ENCODE peak calls at places on chromosomes 16 and 17, in eight cellular contexts. One of them, this sample, is unnamed.

GRCh38 chr16:11696266-11697012 is 28.2 kb downstream of the SNN start:
- DNase-seq in amniotic stem cell: no peak
- DNase-seq in brain microvascular endothelial cell: no peak
- DNase-seq in stimulated activated CD8-positive, alpha-beta memory T cell treated with anti-CD3 and anti-CD28 coated beads, Interleukin-7, amount 100 ng/mL, for 1 hour: no peak
- DNase-seq in NCI-H774: no peak
- DNase-seq in DMS79 treated with DMSO at 0.1 percent for 48 hours: no peak
- DNase-seq in EL: no peak
- DNase-seq in aorta: no peak
- DNase-seq in this sample: no peak

GRCh38 chr17:61817452-61817851 is 45.9 kb downstream of the BRIP1 start:
- DNase-seq in amniotic stem cell: no peak
- DNase-seq in stimulated activated CD8-positive, alpha-beta memory T cell treated with anti-CD3 and anti-CD28 coated beads, Interleukin-7, amount 100 ng/mL, for 1 hour: no peak
- DNase-seq in NCI-H774: no peak
- DNase-seq in brain microvascular endothelial cell: no peak
- DNase-seq in aorta: no peak
- DNase-seq in EL: no peak
- DNase-seq in DMS79 treated with DMSO at 0.1 percent for 48 hours: no peak
- DNase-seq in this sample: no peak

GRCh38 chr16:57863434-57864160 is 61.3 kb upstream of the KIFC3 start:
- DNase-seq in stimulated activated CD8-positive, alpha-beta memory T cell treated with anti-CD3 and anti-CD28 coated beads, Interleukin-7, amount 100 ng/mL, for 1 hour: no peak
- DNase-seq in DMS79 treated with DMSO at 0.1 percent for 48 hours: peak
- DNase-seq in brain microvascular endothelial cell: peak
- DNase-seq in EL: peak
- DNase-seq in aorta: peak
- DNase-seq in NCI-H774: peak
- DNase-seq in amniotic stem cell: peak
- DNase-seq in this sample: peak

GRCh38 chr17:75876938-75877751 is 1.2 kb downstream of the TRIM47 start:
- DNase-seq in brain microvascular endothelial cell: peak
- DNase-seq in aorta: peak
- DNase-seq in EL: peak
- DNase-seq in stimulated activated CD8-positive, alpha-beta memory T cell treated with anti-CD3 and anti-CD28 coated beads, Interleukin-7, amount 100 ng/mL, for 1 hour: no peak
- DNase-seq in amniotic stem cell: peak
- DNase-seq in DMS79 treated with DMSO at 0.1 percent for 48 hours: peak
- DNase-seq in NCI-H774: no peak
- DNase-seq in this sample: peak

GRCh38 chr17:72510454-72511016 is 389.7 kb downstream of the SOX9 start:
- DNase-seq in EL: no peak
- DNase-seq in amniotic stem cell: no peak
- DNase-seq in DMS79 treated with DMSO at 0.1 percent for 48 hours: peak
- DNase-seq in stimulated activated CD8-positive, alpha-beta memory T cell treated with anti-CD3 and anti-CD28 coated beads, Interleukin-7, amount 100 ng/mL, for 1 hour: no peak
- DNase-seq in aorta: no peak
- DNase-seq in NCI-H774: no peak
- DNase-seq in brain microvascular endothelial cell: no peak
- DNase-seq in this sample: no peak

GRCh38 chr16:9072806-9073341 is 18.6 kb upstream of the HAPSTR1 start:
- DNase-seq in NCI-H774: no peak
- DNase-seq in EL: peak
- DNase-seq in DMS79 treated with DMSO at 0.1 percent for 48 hours: peak
- DNase-seq in brain microvascular endothelial cell: peak
- DNase-seq in aorta: no peak
- DNase-seq in stimulated activated CD8-positive, alpha-beta memory T cell treated with anti-CD3 and anti-CD28 coated beads, Interleukin-7, amount 100 ng/mL, for 1 hour: no peak
- DNase-seq in amniotic stem cell: no peak
- DNase-seq in this sample: no peak

GRCh38 chr16:73082608-73083007 is 34.7 kb upstream of the ZFHX3 start:
- DNase-seq in amniotic stem cell: peak
- DNase-seq in stimulated activated CD8-positive, alpha-beta memory T cell treated with anti-CD3 and anti-CD28 coated beads, Interleukin-7, amount 100 ng/mL, for 1 hour: no peak
- DNase-seq in EL: peak
- DNase-seq in aorta: peak
- DNase-seq in DMS79 treated with DMSO at 0.1 percent for 48 hours: no peak
- DNase-seq in NCI-H774: no peak
- DNase-seq in brain microvascular endothelial cell: peak
- DNase-seq in this sample: no peak

GRCh38 chr16:79997257-79997656 is 396.7 kb upstream of the MAF start:
- DNase-seq in brain microvascular endothelial cell: no peak
- DNase-seq in stimulated activated CD8-positive, alpha-beta memory T cell treated with anti-CD3 and anti-CD28 coated beads, Interleukin-7, amount 100 ng/mL, for 1 hour: no peak
- DNase-seq in aorta: no peak
- DNase-seq in amniotic stem cell: no peak
- DNase-seq in EL: peak
- DNase-seq in NCI-H774: no peak
- DNase-seq in DMS79 treated with DMSO at 0.1 percent for 48 hours: no peak
- DNase-seq in this sample: no peak

GRCh38 chr16:85082553-85083050 is 29.7 kb downstream of the CIBAR2 start:
- DNase-seq in DMS79 treated with DMSO at 0.1 percent for 48 hours: peak
- DNase-seq in EL: no peak
- DNase-seq in aorta: no peak
- DNase-seq in stimulated activated CD8-positive, alpha-beta memory T cell treated with anti-CD3 and anti-CD28 coated beads, Interleukin-7, amount 100 ng/mL, for 1 hour: no peak
- DNase-seq in amniotic stem cell: no peak
- DNase-seq in NCI-H774: no peak
- DNase-seq in brain microvascular endothelial cell: no peak
- DNase-seq in this sample: no peak

This sample was measured in Ammon's horn.